ENCODE peak calls at places on chromosomes 3 and 15, in eight cellular contexts. B is HepG2, W is sigmoid colon, X is Panc1, L is transverse colon, N is stomach, K is SK-N-SH, G is K562. E is an unnamed sample.

GRCh38 chr3:38138347-38139190 is at the start of gene MYD88:
- DNase-seq in B (peak; percentile 63), W (peak; percentile 92), X (no peak), L (peak; percentile 92), N (peak; percentile 87), K (peak; percentile 75), G (peak; percentile 73), E (peak; percentile 74)

GRCh38 chr3:88742674-88743507 is 364.5 kb upstream of the EPHA3 start:
- DNase-seq in B (no peak), W (no peak), X (no peak), L (no peak), N (no peak), K (no peak), G (no peak), E (no peak)

GRCh38 chr3:170425491-170426239 is 7.0 kb downstream of the CLDN11 start:
- DNase-seq in B (peak; percentile 97), W (no peak), X (no peak), L (no peak), N (no peak), K (peak; percentile 44), G (peak; percentile 26), E (peak; percentile 51)

GRCh38 chr15:90991587-90992285 is 2.6 kb downstream of the PRC1 start:
- DNase-seq in B (no peak), W (no peak), X (no peak), L (no peak), N (no peak), K (no peak), G (peak; percentile 38), E (no peak)

GRCh38 chr3:5264093-5264610 is 76.6 kb downstream of the EDEM1 start:
- DNase-seq in B (no peak), W (no peak), X (no peak), L (no peak), N (no peak), K (no peak), G (no peak), E (no peak)

GRCh38 chr3:170633573-170633972 is 47.7 kb upstream of the SLC7A14 start:
- DNase-seq in B (no peak), W (no peak), X (no peak), L (no peak), N (no peak), K (no peak), G (peak; percentile 19), E (no peak)

GRCh38 chr15:76953913-76954312 is 22.4 kb downstream of the RCN2 start:
- DNase-seq in B (no peak), W (no peak), X (no peak), L (no peak), N (no peak), K (no peak), G (no peak), E (no peak)

GRCh38 chr3:85890043-85890555 is 931.3 kb downstream of the CADM2 start:
- DNase-seq in B (no peak), W (no peak), X (no peak), L (no peak), N (no peak), K (no peak), G (no peak), E (no peak)

GRCh38 chr15:59138243-59138642 is 33.3 kb downstream of the CCNB2 start:
- DNase-seq in B (peak; percentile 54), W (no peak), X (peak; percentile 15), L (peak; percentile 59), N (peak; percentile 50), K (peak; percentile 72), G (peak; percentile 92), E (no peak)

GRCh38 chr3:49022751-49023171 is 840 bp downstream of the NDUFAF3 start:
- DNase-seq in B (peak; percentile 39), W (peak; percentile 70), X (no peak), L (no peak), N (no peak), K (peak; percentile 32), G (no peak), E (no peak)

GRCh38 chr15:89382288-89382687 is 47.7 kb upstream of the POLG start:
- DNase-seq in B (no peak), W (no peak), X (no peak), L (no peak), N (no peak), K (no peak), G (no peak), E (no peak)

GRCh38 chr3:66431494-66431893 is 69.3 kb downstream of the LRIG1 start:
- DNase-seq in B (no peak), W (no peak), X (no peak), L (no peak), N (no peak), K (no peak), G (no peak), E (peak; percentile 61)

GRCh38 chr15:36414670-36415069 is 164.8 kb upstream of the CDIN1 start:
- DNase-seq in B (no peak), W (no peak), X (no peak), L (no peak), N (no peak), K (no peak), G (no peak), E (no peak)

GRCh38 chr3:32077260-32078084 is 28.9 kb upstream of the GPD1L start:
- DNase-seq in B (peak; percentile 68), W (no peak), X (no peak), L (peak; percentile 77), N (no peak), K (no peak), G (peak; percentile 4), E (no peak)

GRCh38 chr3:44439499-44440295 is 37.8 kb downstream of the ZNF445 start:
- DNase-seq in B (peak; percentile 97), W (peak; percentile 93), X (no peak), L (peak; percentile 69), N (peak; percentile 72), K (peak; percentile 74), G (peak; percentile 94), E (peak; percentile 47)

GRCh38 chr15:33145447-33145846 is 49.1 kb downstream of the FMN1 start:
- DNase-seq in B (no peak), W (no peak), X (no peak), L (no peak), N (no peak), K (no peak), G (no peak), E (no peak)

GRCh38 chr15:42155546-42156265 is 730 bp downstream of the PLA2G4F start:
- DNase-seq in B (no peak), W (no peak), X (no peak), L (peak; percentile 76), N (peak; percentile 84), K (peak; percentile 58), G (peak; percentile 56), E (no peak)

GRCh38 chr3:184642623-184643308 is 69.1 kb downstream of the MAGEF1 start:
- DNase-seq in B (no peak), W (no peak), X (no peak), L (no peak), N (no peak), K (peak; percentile 67), G (no peak), E (no peak)

GRCh38 chr3:108388136-108389132 is 92.1 kb downstream of the HHLA2 start:
- DNase-seq in B (no peak), W (no peak), X (no peak), L (no peak), N (no peak), K (no peak), G (no peak), E (no peak)

GRCh38 chr15:93221754-93222153 is 132.7 kb upstream of the RGMA start:
- DNase-seq in B (no peak), W (no peak), X (no peak), L (no peak), N (no peak), K (no peak), G (no peak), E (no peak)

GRCh38 chr15:93219859-93220258 is 130.8 kb upstream of the RGMA start:
- DNase-seq in B (no peak), W (no peak), X (no peak), L (no peak), N (no peak), K (peak; percentile 70), G (no peak), E (no peak)

GRCh38 chr15:93213281-93213680 is 124.3 kb upstream of the RGMA start:
- DNase-seq in B (no peak), W (no peak), X (no peak), L (no peak), N (no peak), K (no peak), G (no peak), E (no peak)

GRCh38 chr15:93212578-93212977 is 123.6 kb upstream of the RGMA start:
- DNase-seq in B (no peak), W (no peak), X (no peak), L (no peak), N (no peak), K (no peak), G (no peak), E (no peak)

GRCh38 chr15:93217343-93217742 is 128.3 kb upstream of the RGMA start:
- DNase-seq in B (no peak), W (no peak), X (no peak), L (no peak), N (no peak), K (no peak), G (no peak), E (no peak)
- H3K4me1 ChIP-seq in B (no peaks in the 10 kb centered on the region), W (no peaks in the 10 kb centered on the region), X (no peaks in the 10 kb centered on the region), L (no peaks in the 10 kb centered on the region), N (no peaks in the 10 kb centered on the region), K (peaks cover 4% of the 10 kb centered on the region), G (no peaks in the 10 kb centered on the region), E (no peaks in the 10 kb centered on the region)

GRCh38 chr15:66803182-66803729 is 101.2 kb downstream of the SMAD6 start:
- DNase-seq in B (peak; percentile 84), W (peak; percentile 93), X (peak; percentile 80), L (peak; percentile 89), N (peak; percentile 94), K (peak; percentile 71), G (peak; percentile 93), E (peak; percentile 82)
- TF ChIP-seq POLR2AphosphoS5 in B (no peak), W (peak; percentile 55), X (no peak), L (peak; percentile 70), N (peak; percentile 72), K (peak; percentile 68), G (no peak), E (peak; percentile 35)

GRCh38 chr3:58521002-58521670 is 15.9 kb downstream of the ACOX2 start:
- DNase-seq in B (peak; percentile 81), W (no peak), X (no peak), L (no peak), N (no peak), K (no peak), G (peak; percentile 55), E (no peak)

GRCh38 chr3:58519668-58520402 is 17.2 kb downstream of the ACOX2 start:
- DNase-seq in B (peak; percentile 61), W (no peak), X (no peak), L (no peak), N (no peak), K (no peak), G (no peak), E (no peak)

GRCh38 chr3:58522759-58523425 is 14.1 kb downstream of the ACOX2 start:
- DNase-seq in B (peak; percentile 78), W (no peak), X (no peak), L (no peak), N (no peak), K (no peak), G (no peak), E (no peak)

GRCh38 chr3:58520403-58520784 is 16.6 kb downstream of the ACOX2 start:
- DNase-seq in B (no peak), W (no peak), X (no peak), L (no peak), N (no peak), K (no peak), G (peak; percentile 30), E (no peak)

GRCh38 chr3:58521917-58522680 is 14.9 kb downstream of the ACOX2 start:
- DNase-seq in B (peak; percentile 46), W (no peak), X (no peak), L (no peak), N (no peak), K (no peak), G (no peak), E (peak; percentile 80)
- H3K4me1 ChIP-seq in B (peaks cover 100% of the 10 kb centered on the region), W (no peaks in the 10 kb centered on the region), X (peaks cover 25% of the 10 kb centered on the region), L (no peaks in the 10 kb centered on the region), N (no peaks in the 10 kb centered on the region), K (no peaks in the 10 kb centered on the region), G (peaks cover 25% of the 10 kb centered on the region), E (no peaks in the 10 kb centered on the region)

GRCh38 chr3:46695177-46695961 is 1.9 kb upstream of the ALS2CL start:
- DNase-seq in B (no peak), W (peak; percentile 83), X (no peak), L (peak; percentile 35), N (peak; percentile 39), K (peak; percentile 47), G (peak; percentile 61), E (no peak)
- TF ChIP-seq POLR2AphosphoS5 in B (no peak), W (no peak), X (no peak), L (no peak), N (no peak), K (no peak), G (no peak), E (peak; percentile 10)